ENCODE peak calls at places on chromosomes 12 and 14, in ten cellular contexts. J, S, M, G, E, P, C, F, A and X are unnamed samples.

GRCh38 chr12:81699572-81699971 is 59.6 kb downstream of the PPFIA2 start:
- DNase-seq in J (no peak), S (no peak), M (no peak), G (no peak), E (no peak), P (no peak), C (no peak), F (no peak), A (no peak), X (no peak)

GRCh38 chr14:72594099-72594901 is 299.6 kb downstream of the DPF3 start:
- DNase-seq in J (no peak), S (no peak), M (no peak), G (no peak), E (peak), P (peak), C (no peak), F (no peak), A (no peak), X (no peak)

GRCh38 chr12:59911516-59911915 is 315.7 kb downstream of the SLC16A7 start:
- DNase-seq in J (no peak), S (no peak), M (no peak), G (no peak), E (no peak), P (no peak), C (no peak), F (no peak), A (peak), X (no peak)

GRCh38 chr14:65226824-65227604 is 124.7 kb upstream of the MAX start:
- DNase-seq in J (no peak), S (no peak), M (no peak), G (no peak), E (no peak), P (no peak), C (no peak), F (no peak), A (peak), X (no peak)

GRCh38 chr12:15356831-15357456 is 34.6 kb downstream of the PTPRO start:
- DNase-seq in J (no peak), S (no peak), M (no peak), G (no peak), E (no peak), P (no peak), C (no peak), F (no peak), A (no peak), X (no peak)

GRCh38 chr12:83265798-83266197 is 579.1 kb downstream of the TMTC2 start:
- DNase-seq in J (no peak), S (no peak), M (no peak), G (no peak), E (no peak), P (no peak), C (no peak), F (no peak), A (no peak), X (no peak)

GRCh38 chr12:116736962-116737773 is 701 bp downstream of the SPRING1 start:
- DNase-seq in J (no peak), S (no peak), M (peak), G (no peak), E (no peak), P (no peak), C (peak), F (no peak), A (peak), X (peak)

GRCh38 chr12:65609359-65609771 is 214.9 kb upstream of the HMGA2 start:
- DNase-seq in J (no peak), S (peak), M (no peak), G (no peak), E (no peak), P (no peak), C (peak), F (no peak), A (peak), X (no peak)

GRCh38 chr14:103737432-103738045 is 21.9 kb downstream of the ZFYVE21 start:
- DNase-seq in J (no peak), S (no peak), M (no peak), G (no peak), E (no peak), P (peak), C (no peak), F (no peak), A (no peak), X (no peak)

GRCh38 chr12:12916135-12916956 is 25.0 kb downstream of the GPRC5A start:
- DNase-seq in J (peak), S (peak), M (peak), G (peak), E (peak), P (peak), C (peak), F (peak), A (peak), X (peak)

GRCh38 chr12:68790081-68790951 is 17.7 kb upstream of the MDM2 start:
- DNase-seq in J (no peak), S (no peak), M (no peak), G (no peak), E (no peak), P (no peak), C (no peak), F (no peak), A (no peak), X (no peak)

GRCh38 chr12:133105620-133106019 is 24.5 kb downstream of the ZNF891 start:
- DNase-seq in J (no peak), S (peak), M (no peak), G (no peak), E (no peak), P (no peak), C (no peak), F (no peak), A (no peak), X (no peak)

GRCh38 chr12:57744194-57744776 is 554 bp upstream of the TSPAN31 start:
- DNase-seq in J (peak), S (no peak), M (peak), G (no peak), E (peak), P (peak), C (no peak), F (peak), A (no peak), X (no peak)

GRCh38 chr14:52269100-52269499 is 1.6 kb downstream of the PTGDR start:
- DNase-seq in J (no peak), S (no peak), M (no peak), G (no peak), E (no peak), P (no peak), C (no peak), F (no peak), A (no peak), X (no peak)

GRCh38 chr14:64038857-64039542 is 186.2 kb downstream of the SYNE2 start:
- DNase-seq in J (no peak), S (no peak), M (no peak), G (no peak), E (no peak), P (no peak), C (no peak), F (no peak), A (no peak), X (no peak)

GRCh38 chr14:96166475-96167223 is 38.0 kb upstream of the BDKRB2 start:
- DNase-seq in J (no peak), S (no peak), M (no peak), G (no peak), E (no peak), P (no peak), C (no peak), F (no peak), A (peak), X (no peak)

GRCh38 chr12:27808831-27809230 is 28.8 kb upstream of the MANSC4 start:
- DNase-seq in J (no peak), S (no peak), M (no peak), G (no peak), E (no peak), P (no peak), C (no peak), F (no peak), A (no peak), X (no peak)

GRCh38 chr12:97167598-97167997 is 260.5 kb downstream of the NEDD1 start:
- DNase-seq in J (no peak), S (peak), M (no peak), G (peak), E (no peak), P (no peak), C (no peak), F (no peak), A (peak), X (no peak)

GRCh38 chr14:92362781-92363235 is 39.8 kb downstream of the SLC24A4 start:
- DNase-seq in J (peak), S (no peak), M (no peak), G (peak), E (no peak), P (peak), C (no peak), F (no peak), A (peak), X (no peak)